ENCODE peak calls at places on chromosomes 7 and 10, in four cellular contexts. One of them, this sample, is unnamed.

GRCh38 chr10:112663181-112663879 is 216.3 kb downstream of the VTI1A start:
- DNase-seq in COR-L47: no peak
- DNase-seq in Calu3: no peak
- DNase-seq in stimulated activated naive CD4-positive, alpha-beta T cell: no peak
- DNase-seq in this sample: no peak

GRCh38 chr10:122220736-122221135 is 50.4 kb upstream of the BTBD16 start:
- DNase-seq in stimulated activated naive CD4-positive, alpha-beta T cell: no peak
- DNase-seq in COR-L47: no peak
- DNase-seq in Calu3: no peak
- DNase-seq in this sample: no peak

GRCh38 chr7:37432240-37432917 is 16.3 kb downstream of the ELMO1 start:
- DNase-seq in stimulated activated naive CD4-positive, alpha-beta T cell: no peak
- DNase-seq in Calu3: no peak
- DNase-seq in COR-L47: no peak
- DNase-seq in this sample: no peak

GRCh38 chr7:8295638-8296361 is 33.8 kb upstream of the ICA1 start:
- DNase-seq in COR-L47: peak; percentile 94
- DNase-seq in stimulated activated naive CD4-positive, alpha-beta T cell: peak; percentile 7
- DNase-seq in Calu3: peak; percentile 69
- DNase-seq in this sample: no peak

GRCh38 chr10:45005284-45005683 is 4.6 kb downstream of the ZNF22 start:
- DNase-seq in stimulated activated naive CD4-positive, alpha-beta T cell: no peak
- DNase-seq in Calu3: no peak
- DNase-seq in COR-L47: no peak
- DNase-seq in this sample: no peak

GRCh38 chr10:87657370-87657769 is 2.3 kb upstream of the PAPSS2 start:
- DNase-seq in stimulated activated naive CD4-positive, alpha-beta T cell: no peak
- DNase-seq in COR-L47: no peak
- DNase-seq in Calu3: peak; percentile 8
- DNase-seq in this sample: no peak

GRCh38 chr10:18719811-18720210 is 60.6 kb downstream of the ARL5B start:
- DNase-seq in Calu3: no peak
- DNase-seq in COR-L47: no peak
- DNase-seq in stimulated activated naive CD4-positive, alpha-beta T cell: no peak
- DNase-seq in this sample: no peak

GRCh38 chr7:134433430-134433829 is 25.5 kb downstream of the AKR1B1 start:
- DNase-seq in Calu3: no peak
- DNase-seq in stimulated activated naive CD4-positive, alpha-beta T cell: no peak
- DNase-seq in COR-L47: no peak
- DNase-seq in this sample: no peak

GRCh38 chr7:132544999-132545398 is 31.3 kb downstream of the PLXNA4 start:
- DNase-seq in Calu3: no peak
- DNase-seq in stimulated activated naive CD4-positive, alpha-beta T cell: no peak
- DNase-seq in COR-L47: no peak
- DNase-seq in this sample: no peak

GRCh38 chr7:88116395-88116794 is 103.4 kb downstream of the SRI start:
- DNase-seq in Calu3: no peak
- DNase-seq in COR-L47: no peak
- DNase-seq in stimulated activated naive CD4-positive, alpha-beta T cell: no peak
- DNase-seq in this sample: no peak

GRCh38 chr7:18153183-18153748 is 125.6 kb upstream of the PRPS1L1 start:
- DNase-seq in Calu3: no peak
- DNase-seq in COR-L47: no peak
- DNase-seq in stimulated activated naive CD4-positive, alpha-beta T cell: no peak
- DNase-seq in this sample: no peak

GRCh38 chr7:32089256-32089655 is 19.0 kb upstream of the PDE1C start:
- DNase-seq in COR-L47: no peak
- DNase-seq in stimulated activated naive CD4-positive, alpha-beta T cell: no peak
- DNase-seq in Calu3: no peak
- DNase-seq in this sample: no peak

GRCh38 chr10:33365871-33366411 is 31.5 kb upstream of the NRP1 start:
- DNase-seq in stimulated activated naive CD4-positive, alpha-beta T cell: no peak
- DNase-seq in Calu3: peak; percentile 60
- DNase-seq in COR-L47: no peak
- DNase-seq in this sample: no peak

GRCh38 chr10:117442944-117443676 is 67.9 kb upstream of the PDZD8 start:
- DNase-seq in COR-L47: peak; percentile 47
- DNase-seq in stimulated activated naive CD4-positive, alpha-beta T cell: no peak
- DNase-seq in Calu3: peak; percentile 80
- DNase-seq in this sample: peak; percentile 83

GRCh38 chr7:83038787-83039186 is 123.9 kb downstream of the PCLO start:
- DNase-seq in stimulated activated naive CD4-positive, alpha-beta T cell: no peak
- DNase-seq in Calu3: no peak
- DNase-seq in COR-L47: no peak
- DNase-seq in this sample: no peak

GRCh38 chr10:3516191-3516590 is 268.8 kb downstream of the KLF6 start:
- DNase-seq in COR-L47: no peak
- DNase-seq in Calu3: no peak
- DNase-seq in stimulated activated naive CD4-positive, alpha-beta T cell: no peak
- DNase-seq in this sample: peak; percentile 62

GRCh38 chr7:91634485-91635177 is 245.9 kb downstream of the MTERF1 start:
- DNase-seq in COR-L47: peak; percentile 96
- DNase-seq in stimulated activated naive CD4-positive, alpha-beta T cell: no peak
- DNase-seq in Calu3: no peak
- DNase-seq in this sample: no peak

GRCh38 chr7:40805361-40805760 is 670.6 kb downstream of the SUGCT start:
- DNase-seq in stimulated activated naive CD4-positive, alpha-beta T cell: no peak
- DNase-seq in COR-L47: no peak
- DNase-seq in Calu3: no peak
- DNase-seq in this sample: no peak

GRCh38 chr10:130403153-130403890 is 267.1 kb downstream of the GLRX3 start:
- DNase-seq in Calu3: no peak
- DNase-seq in stimulated activated naive CD4-positive, alpha-beta T cell: no peak
- DNase-seq in COR-L47: no peak
- DNase-seq in this sample: peak; percentile 25

GRCh38 chr7:6157685-6158423 is 114.6 kb downstream of the CYTH3 start:
- DNase-seq in Calu3: no peak
- DNase-seq in stimulated activated naive CD4-positive, alpha-beta T cell: no peak
- DNase-seq in COR-L47: no peak
- DNase-seq in this sample: no peak

GRCh38 chr10:84267503-84268126 is 22.8 kb downstream of the RGR start:
- DNase-seq in Calu3: peak; percentile 56
- DNase-seq in COR-L47: no peak
- DNase-seq in stimulated activated naive CD4-positive, alpha-beta T cell: peak; percentile 8
- DNase-seq in this sample: peak; percentile 69

GRCh38 chr10:89391882-89392756 is at the start of gene IFIT1:
- DNase-seq in COR-L47: peak; percentile 9
- DNase-seq in Calu3: peak; percentile 34
- DNase-seq in stimulated activated naive CD4-positive, alpha-beta T cell: peak; percentile 72
- DNase-seq in this sample: no peak

GRCh38 chr7:128874140-128875031 is 11.7 kb downstream of the ATP6V1F start:
- DNase-seq in COR-L47: no peak
- DNase-seq in Calu3: no peak
- DNase-seq in stimulated activated naive CD4-positive, alpha-beta T cell: no peak
- DNase-seq in this sample: no peak

GRCh38 chr10:81820418-81820817 is 54.6 kb upstream of the NRG3 start:
- DNase-seq in COR-L47: no peak
- DNase-seq in Calu3: peak; percentile 40
- DNase-seq in stimulated activated naive CD4-positive, alpha-beta T cell: no peak
- DNase-seq in this sample: no peak

GRCh38 chr10:24307173-24307572 is 98.2 kb downstream of the KIAA1217 start:
- DNase-seq in COR-L47: no peak
- DNase-seq in Calu3: no peak
- DNase-seq in stimulated activated naive CD4-positive, alpha-beta T cell: no peak
- DNase-seq in this sample: no peak

GRCh38 chr7:66957595-66958290 is 36.7 kb downstream of the TMEM248 start:
- DNase-seq in stimulated activated naive CD4-positive, alpha-beta T cell: no peak
- DNase-seq in Calu3: no peak
- DNase-seq in COR-L47: no peak
- DNase-seq in this sample: no peak

GRCh38 chr7:64665980-64666674 is at the start of gene ZNF107:
- DNase-seq in Calu3: peak; percentile 81
- DNase-seq in stimulated activated naive CD4-positive, alpha-beta T cell: peak; percentile 77
- DNase-seq in COR-L47: peak; percentile 88
- DNase-seq in this sample: peak; percentile 77

GRCh38 chr10:69146756-69147155 is 22.8 kb downstream of the VPS26A start:
- DNase-seq in Calu3: no peak
- DNase-seq in COR-L47: no peak
- DNase-seq in stimulated activated naive CD4-positive, alpha-beta T cell: no peak
- DNase-seq in this sample: no peak

GRCh38 chr7:116500071-116500853 is 724 bp downstream of the CAV2 start:
- DNase-seq in Calu3: peak; percentile 39
- DNase-seq in stimulated activated naive CD4-positive, alpha-beta T cell: no peak
- DNase-seq in COR-L47: no peak
- DNase-seq in this sample: peak; percentile 61

GRCh38 chr10:85648279-85648754 is 718.3 kb downstream of the GRID1 start:
- DNase-seq in COR-L47: no peak
- DNase-seq in stimulated activated naive CD4-positive, alpha-beta T cell: no peak
- DNase-seq in Calu3: no peak
- DNase-seq in this sample: no peak

GRCh38 chr7:100686822-100687211 is 7.2 kb downstream of the GIGYF1 start:
- DNase-seq in Calu3: no peak
- DNase-seq in stimulated activated naive CD4-positive, alpha-beta T cell: no peak
- DNase-seq in COR-L47: no peak
- DNase-seq in this sample: no peak

This sample was measured in ecto neural progenitor cell.